ENCODE peak calls at places on chromosomes 16 and 17, in eight cellular contexts. One of them, this sample, is unnamed.

GRCh38 chr16:73365010-73365409 is 317.1 kb upstream of the ZFHX3 start:
- DNase-seq in ecto neural progenitor cell: no peak
- DNase-seq in stimulated activated CD8-positive, alpha-beta memory T cell treated with anti-CD3 and anti-CD28 coated beads, Interleukin-7, amount 100 ng/mL, for 1 hour: no peak
- DNase-seq in lower leg skin: no peak
- DNase-seq in activated CD8-positive, alpha-beta memory T cell treated with anti-CD3 and anti-CD28 coated beads, Interleukin-2, amount 50 U/mL, for 48 hours: no peak
- DNase-seq in effector memory CD4-positive, alpha-beta T cell: no peak
- DNase-seq in AG08395: no peak
- DNase-seq in naive B cell: no peak
- DNase-seq in this sample: no peak

GRCh38 chr17:34366529-34367107 is 3.6 kb upstream of the CCL1 start:
- DNase-seq in ecto neural progenitor cell: no peak
- DNase-seq in stimulated activated CD8-positive, alpha-beta memory T cell treated with anti-CD3 and anti-CD28 coated beads, Interleukin-7, amount 100 ng/mL, for 1 hour: no peak
- DNase-seq in lower leg skin: no peak
- DNase-seq in activated CD8-positive, alpha-beta memory T cell treated with anti-CD3 and anti-CD28 coated beads, Interleukin-2, amount 50 U/mL, for 48 hours: no peak
- DNase-seq in effector memory CD4-positive, alpha-beta T cell: no peak
- DNase-seq in AG08395: no peak
- DNase-seq in naive B cell: no peak
- DNase-seq in this sample: peak

GRCh38 chr17:74815671-74816370 is 39.7 kb upstream of the NAT9 start:
- DNase-seq in ecto neural progenitor cell: peak
- DNase-seq in stimulated activated CD8-positive, alpha-beta memory T cell treated with anti-CD3 and anti-CD28 coated beads, Interleukin-7, amount 100 ng/mL, for 1 hour: no peak
- DNase-seq in lower leg skin: no peak
- DNase-seq in activated CD8-positive, alpha-beta memory T cell treated with anti-CD3 and anti-CD28 coated beads, Interleukin-2, amount 50 U/mL, for 48 hours: no peak
- DNase-seq in effector memory CD4-positive, alpha-beta T cell: no peak
- DNase-seq in AG08395: no peak
- DNase-seq in naive B cell: no peak
- DNase-seq in this sample: no peak

GRCh38 chr16:74035816-74036215 is 260.8 kb upstream of the PSMD7 start:
- DNase-seq in ecto neural progenitor cell: no peak
- DNase-seq in stimulated activated CD8-positive, alpha-beta memory T cell treated with anti-CD3 and anti-CD28 coated beads, Interleukin-7, amount 100 ng/mL, for 1 hour: no peak
- DNase-seq in lower leg skin: no peak
- DNase-seq in activated CD8-positive, alpha-beta memory T cell treated with anti-CD3 and anti-CD28 coated beads, Interleukin-2, amount 50 U/mL, for 48 hours: no peak
- DNase-seq in effector memory CD4-positive, alpha-beta T cell: no peak
- DNase-seq in AG08395: peak
- DNase-seq in naive B cell: no peak
- DNase-seq in this sample: no peak

GRCh38 chr17:36524428-36524876 is 10.2 kb downstream of the MYO19 start:
- DNase-seq in ecto neural progenitor cell: no peak
- DNase-seq in stimulated activated CD8-positive, alpha-beta memory T cell treated with anti-CD3 and anti-CD28 coated beads, Interleukin-7, amount 100 ng/mL, for 1 hour: no peak
- DNase-seq in lower leg skin: no peak
- DNase-seq in activated CD8-positive, alpha-beta memory T cell treated with anti-CD3 and anti-CD28 coated beads, Interleukin-2, amount 50 U/mL, for 48 hours: peak
- DNase-seq in effector memory CD4-positive, alpha-beta T cell: no peak
- DNase-seq in AG08395: no peak
- DNase-seq in naive B cell: no peak
- DNase-seq in this sample: peak

GRCh38 chr17:29712677-29713076 is 90.0 kb upstream of the CORO6 start:
- DNase-seq in ecto neural progenitor cell: no peak
- DNase-seq in stimulated activated CD8-positive, alpha-beta memory T cell treated with anti-CD3 and anti-CD28 coated beads, Interleukin-7, amount 100 ng/mL, for 1 hour: no peak
- DNase-seq in lower leg skin: no peak
- DNase-seq in activated CD8-positive, alpha-beta memory T cell treated with anti-CD3 and anti-CD28 coated beads, Interleukin-2, amount 50 U/mL, for 48 hours: no peak
- DNase-seq in effector memory CD4-positive, alpha-beta T cell: no peak
- DNase-seq in AG08395: no peak
- DNase-seq in naive B cell: no peak
- DNase-seq in this sample: no peak

GRCh38 chr17:73228748-73229236 is 32.9 kb downstream of the CPSF4L start:
- DNase-seq in ecto neural progenitor cell: no peak
- DNase-seq in stimulated activated CD8-positive, alpha-beta memory T cell treated with anti-CD3 and anti-CD28 coated beads, Interleukin-7, amount 100 ng/mL, for 1 hour: no peak
- DNase-seq in lower leg skin: peak
- DNase-seq in activated CD8-positive, alpha-beta memory T cell treated with anti-CD3 and anti-CD28 coated beads, Interleukin-2, amount 50 U/mL, for 48 hours: no peak
- DNase-seq in effector memory CD4-positive, alpha-beta T cell: no peak
- DNase-seq in AG08395: peak
- DNase-seq in naive B cell: no peak
- DNase-seq in this sample: no peak

GRCh38 chr16:81831722-81832126 is 52.6 kb downstream of the PLCG2 start:
- DNase-seq in ecto neural progenitor cell: no peak
- DNase-seq in stimulated activated CD8-positive, alpha-beta memory T cell treated with anti-CD3 and anti-CD28 coated beads, Interleukin-7, amount 100 ng/mL, for 1 hour: peak
- DNase-seq in lower leg skin: peak
- DNase-seq in activated CD8-positive, alpha-beta memory T cell treated with anti-CD3 and anti-CD28 coated beads, Interleukin-2, amount 50 U/mL, for 48 hours: peak
- DNase-seq in effector memory CD4-positive, alpha-beta T cell: no peak
- DNase-seq in AG08395: no peak
- DNase-seq in naive B cell: peak
- DNase-seq in this sample: no peak

GRCh38 chr17:57211543-57211942 is 44.8 kb upstream of the MSI2 start:
- DNase-seq in ecto neural progenitor cell: no peak
- DNase-seq in stimulated activated CD8-positive, alpha-beta memory T cell treated with anti-CD3 and anti-CD28 coated beads, Interleukin-7, amount 100 ng/mL, for 1 hour: no peak
- DNase-seq in lower leg skin: no peak
- DNase-seq in activated CD8-positive, alpha-beta memory T cell treated with anti-CD3 and anti-CD28 coated beads, Interleukin-2, amount 50 U/mL, for 48 hours: no peak
- DNase-seq in effector memory CD4-positive, alpha-beta T cell: no peak
- DNase-seq in AG08395: peak
- DNase-seq in naive B cell: no peak
- DNase-seq in this sample: no peak

GRCh38 chr16:89324056-89325010 is 106.8 kb downstream of the ZNF778 start:
- DNase-seq in ecto neural progenitor cell: no peak
- DNase-seq in stimulated activated CD8-positive, alpha-beta memory T cell treated with anti-CD3 and anti-CD28 coated beads, Interleukin-7, amount 100 ng/mL, for 1 hour: no peak
- DNase-seq in lower leg skin: no peak
- DNase-seq in activated CD8-positive, alpha-beta memory T cell treated with anti-CD3 and anti-CD28 coated beads, Interleukin-2, amount 50 U/mL, for 48 hours: peak
- DNase-seq in effector memory CD4-positive, alpha-beta T cell: no peak
- DNase-seq in AG08395: peak
- DNase-seq in naive B cell: no peak
- DNase-seq in this sample: no peak

GRCh38 chr17:47810200-47810821 is 11.3 kb downstream of the OSBPL7 start:
- DNase-seq in ecto neural progenitor cell: no peak
- DNase-seq in stimulated activated CD8-positive, alpha-beta memory T cell treated with anti-CD3 and anti-CD28 coated beads, Interleukin-7, amount 100 ng/mL, for 1 hour: no peak
- DNase-seq in lower leg skin: no peak
- DNase-seq in activated CD8-positive, alpha-beta memory T cell treated with anti-CD3 and anti-CD28 coated beads, Interleukin-2, amount 50 U/mL, for 48 hours: peak
- DNase-seq in effector memory CD4-positive, alpha-beta T cell: peak
- DNase-seq in AG08395: peak
- DNase-seq in naive B cell: no peak
- DNase-seq in this sample: no peak